ENCODE peak calls at places on chromosome 13, in four cellular contexts. F, K, B and S are unnamed samples.

GRCh38 chr13:57635541-57635940 is 4.0 kb downstream of the PCDH17 start:
- DNase-seq in F (no peak), K (no peak), B (no peak), S (no peak)

GRCh38 chr13:31947105-31947504 is 84.5 kb upstream of the FRY start:
- DNase-seq in F (no peak), K (no peak), B (no peak), S (no peak)

GRCh38 chr13:42876810-42877550 is 95.6 kb downstream of the FAM216B start:
- DNase-seq in F (no peak), K (no peak), B (no peak), S (no peak)

GRCh38 chr13:43846496-43846895 is 33.0 kb downstream of the CCDC122 start:
- DNase-seq in F (no peak), K (no peak), B (peak; percentile 46), S (no peak)

GRCh38 chr13:87736849-87737400 is 65.8 kb downstream of the SLITRK5 start:
- DNase-seq in F (no peak), K (no peak), B (no peak), S (no peak)

GRCh38 chr13:71634605-71635443 is 232.2 kb downstream of the DACH1 start:
- DNase-seq in F (no peak), K (no peak), B (peak; percentile 24), S (no peak)

GRCh38 chr13:110447058-110447511 is 114.4 kb downstream of the RAB20 start:
- DNase-seq in F (no peak), K (no peak), B (no peak), S (no peak)

GRCh38 chr13:74104661-74105275 is 29.4 kb downstream of the KLF12 start:
- DNase-seq in F (no peak), K (no peak), B (no peak), S (no peak)

GRCh38 chr13:67139551-67139950 is 90.6 kb downstream of the PCDH9 start:
- DNase-seq in F (no peak), K (no peak), B (no peak), S (no peak)

GRCh38 chr13:31909889-31910551 is 121.6 kb upstream of the FRY start:
- DNase-seq in F (peak; percentile 68), K (no peak), B (peak; percentile 42), S (no peak)

GRCh38 chr13:30934381-30934780 is 1.9 kb downstream of the TEX26 start:
- DNase-seq in F (no peak), K (no peak), B (no peak), S (no peak)

GRCh38 chr13:113083022-113083373 is 22.6 kb upstream of the F7 start:
- DNase-seq in F (no peak), K (no peak), B (no peak), S (no peak)

GRCh38 chr13:74669149-74669548 is 534.9 kb upstream of the KLF12 start:
- DNase-seq in F (no peak), K (no peak), B (no peak), S (no peak)

GRCh38 chr13:29503041-29503837 is 92.2 kb downstream of the SLC7A1 start:
- DNase-seq in F (peak; percentile 31), K (no peak), B (no peak), S (no peak)

GRCh38 chr13:38348890-38349289 is 761 bp upstream of the UFM1 start:
- DNase-seq in F (no peak), K (no peak), B (no peak), S (no peak)

GRCh38 chr13:97498419-97498818 is 64.5 kb downstream of the RAP2A start:
- DNase-seq in F (no peak), K (no peak), B (no peak), S (no peak)

GRCh38 chr13:72527333-72527732 is 200.1 kb downstream of the MZT1 start:
- DNase-seq in F (no peak), K (no peak), B (no peak), S (no peak)

GRCh38 chr13:113724780-113725315 is 34.2 kb upstream of the TMEM255B start:
- DNase-seq in F (peak; percentile 77), K (peak; percentile 90), B (no peak), S (peak; percentile 87)

GRCh38 chr13:51549050-51549449 is 35.2 kb upstream of the WDFY2 start:
- DNase-seq in F (no peak), K (peak; percentile 68), B (no peak), S (no peak)

GRCh38 chr13:85997587-85997986 is 198.4 kb upstream of the SLITRK6 start:
- DNase-seq in F (no peak), K (no peak), B (no peak), S (no peak)

GRCh38 chr13:44048326-44048725 is 168.6 kb downstream of the LACC1 start:
- DNase-seq in F (no peak), K (no peak), B (no peak), S (no peak)

GRCh38 chr13:107835339-107836018 is 379.9 kb downstream of the LIG4 start:
- DNase-seq in F (no peak), K (no peak), B (peak; percentile 63), S (no peak)

GRCh38 chr13:71867101-71867814 is at the start of gene DACH1:
- DNase-seq in F (peak; percentile 44), K (peak; percentile 62), B (no peak), S (peak; percentile 13)

GRCh38 chr13:52845766-52846566 is 2.5 kb downstream of the PCDH8 start:
- DNase-seq in F (peak; percentile 61), K (peak; percentile 68), B (no peak), S (peak; percentile 22)

GRCh38 chr13:44976949-44977583 is 12.2 kb downstream of the NUFIP1 start:
- DNase-seq in F (no peak), K (no peak), B (no peak), S (no peak)

GRCh38 chr13:31538067-31539042 is 201.0 kb upstream of the RXFP2 start:
- DNase-seq in F (no peak), K (no peak), B (no peak), S (no peak)

GRCh38 chr13:79197933-79198332 is 208.1 kb downstream of the RBM26 start:
- DNase-seq in F (no peak), K (no peak), B (no peak), S (no peak)

GRCh38 chr13:98141938-98142426 is 912 bp upstream of the FARP1 start:
- DNase-seq in F (no peak), K (no peak), B (no peak), S (peak; percentile 22)

GRCh38 chr13:114044486-114044885 is 70.6 kb upstream of the C13orf46 start:
- DNase-seq in F (no peak), K (no peak), B (no peak), S (no peak)

GRCh38 chr13:42807866-42808265 is 26.5 kb downstream of the FAM216B start:
- DNase-seq in F (no peak), K (no peak), B (no peak), S (no peak)

GRCh38 chr13:98939552-98940306 is 38.1 kb downstream of the DOCK9 start:
- DNase-seq in F (no peak), K (no peak), B (no peak), S (no peak)

GRCh38 chr13:24540236-24541126 is 27.9 kb upstream of the PARP4 start:
- DNase-seq in F (peak; percentile 20), K (no peak), B (no peak), S (no peak)
- TF ChIP-seq CTCF in F (peak; percentile 33), K (no peak), B (peak; percentile 17), S (no peak)

GRCh38 chr13:41200126-41200525 is 5.8 kb upstream of the KBTBD7 start:
- DNase-seq in F (no peak), K (no peak), B (no peak), S (no peak)
- TF ChIP-seq CTCF in F (no peak), K (no peak), B (no peak), S (no peak)

GRCh38 chr13:27280009-27280646 is 9.5 kb downstream of the RASL11A start:
- DNase-seq in F (no peak), K (no peak), B (no peak), S (no peak)

GRCh38 chr13:27280841-27281240 is 10.2 kb downstream of the RASL11A start:
- DNase-seq in F (no peak), K (no peak), B (no peak), S (no peak)

GRCh38 chr13:27288397-27288796 is 17.8 kb downstream of the RASL11A start:
- DNase-seq in F (no peak), K (no peak), B (no peak), S (no peak)

GRCh38 chr13:27281420-27281819 is 10.8 kb downstream of the RASL11A start:
- DNase-seq in F (no peak), K (no peak), B (no peak), S (no peak)

GRCh38 chr13:27283906-27284523 is 13.4 kb downstream of the RASL11A start:
- DNase-seq in F (no peak), K (no peak), B (no peak), S (no peak)
- TF ChIP-seq CTCF in F (no peak), K (peak; percentile 46), B (peak; percentile 39), S (peak; percentile 29)

DNA sequence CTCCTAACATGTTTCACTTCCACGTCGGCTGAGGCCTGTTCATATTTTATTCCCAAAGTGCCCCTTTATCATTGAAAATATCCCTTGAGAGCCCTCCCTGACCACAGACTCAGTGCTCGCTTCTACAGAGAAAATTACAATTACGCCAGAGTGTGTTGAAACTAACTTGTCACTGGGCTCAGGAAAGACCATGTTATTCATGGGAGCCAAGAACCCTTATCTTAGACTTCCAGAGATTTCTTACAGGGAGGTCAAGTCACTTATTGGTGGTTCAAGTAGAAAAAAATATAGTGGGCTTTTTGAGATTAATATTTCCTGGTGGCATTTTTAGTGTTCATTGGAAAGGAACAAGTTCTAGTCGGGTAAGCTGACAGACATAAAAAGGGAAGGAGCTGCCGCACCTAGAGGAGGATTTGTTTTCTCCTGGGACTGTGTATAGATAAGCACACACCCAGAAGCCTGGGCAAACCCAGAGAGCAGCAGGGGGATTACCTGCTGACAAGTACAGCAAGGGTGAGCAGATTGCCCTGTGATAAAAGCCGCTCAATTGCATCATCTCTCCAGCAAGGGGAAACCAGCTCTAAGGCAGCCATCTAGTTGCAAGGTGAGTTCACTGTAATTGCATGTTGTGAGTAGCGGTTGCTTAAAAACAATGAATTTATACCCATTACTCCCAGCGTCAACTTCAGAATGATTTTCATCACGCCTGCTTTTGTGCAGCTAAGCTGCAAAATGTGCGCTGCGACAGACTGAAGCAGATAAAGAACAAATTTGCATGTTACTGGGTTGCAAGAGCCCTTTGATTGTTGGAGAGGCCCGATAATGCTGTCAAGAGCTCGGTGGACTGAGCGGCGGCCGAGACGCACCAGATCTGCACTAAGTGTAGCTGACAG is 46.2 kb downstream of the DCT start:
- DNase-seq in F (no peak), K (no peak), B (no peak), S (no peak)
- TF ChIP-seq CTCF in F (no peak), K (no peak), B (no peak), S (no peak)